ENCODE peak calls at places on chromosome 16, in four cellular contexts. W, O, R and A are unnamed samples.

GRCh38 chr16:51167170-51167710 is 16.2 kb upstream of the SALL1 start:
- DNase-seq in W (no peak), O (no peak), R (no peak), A (no peak)

GRCh38 chr16:82694239-82694874 is 67.6 kb downstream of the CDH13 start:
- DNase-seq in W (peak; percentile 69), O (no peak), R (no peak), A (no peak)

GRCh38 chr16:57111420-57111819 is 19.0 kb downstream of the CPNE2 start:
- DNase-seq in W (no peak), O (no peak), R (no peak), A (no peak)

GRCh38 chr16:24731722-24732419 is 2.4 kb downstream of the TNRC6A start:
- DNase-seq in W (no peak), O (no peak), R (peak; percentile 55), A (peak; percentile 71)

GRCh38 chr16:66512589-66513404 is 37.1 kb downstream of the TK2 start:
- DNase-seq in W (peak; percentile 64), O (no peak), R (no peak), A (no peak)

GRCh38 chr16:11050954-11051353 is 106.6 kb downstream of the CLEC16A start:
- DNase-seq in W (no peak), O (no peak), R (no peak), A (no peak)

GRCh38 chr16:54542805-54543504 is 256.4 kb upstream of the IRX3 start:
- DNase-seq in W (no peak), O (no peak), R (no peak), A (no peak)

GRCh38 chr16:84132527-84133285 is 12.3 kb downstream of the HSDL1 start:
- DNase-seq in W (no peak), O (no peak), R (no peak), A (no peak)

GRCh38 chr16:35174006-35174405 is 1714.6 kb downstream of the TP53TG3F start:
- DNase-seq in W (no peak), O (no peak), R (no peak), A (peak; percentile 41)

GRCh38 chr16:17106243-17106791 is 364.4 kb downstream of the XYLT1 start:
- DNase-seq in W (no peak), O (no peak), R (no peak), A (no peak)

GRCh38 chr16:70696952-70697600 is 11.2 kb upstream of the MTSS2 start:
- DNase-seq in W (no peak), O (no peak), R (no peak), A (no peak)

GRCh38 chr16:17544785-17545184 is 74.0 kb upstream of the XYLT1 start:
- DNase-seq in W (no peak), O (peak; percentile 7), R (no peak), A (no peak)

GRCh38 chr16:31354394-31355291 is at the start of gene ITGAX:
- DNase-seq in W (peak; percentile 46), O (peak; percentile 53), R (peak; percentile 54), A (peak; percentile 77)

GRCh38 chr16:87806246-87806607 is 40.4 kb upstream of the KLHDC4 start:
- DNase-seq in W (peak; percentile 54), O (no peak), R (no peak), A (no peak)

GRCh38 chr16:66387817-66388332 is 21.4 kb downstream of the CDH5 start:
- DNase-seq in W (no peak), O (no peak), R (no peak), A (no peak)

GRCh38 chr16:75660321-75660720 is 12.7 kb downstream of the TERF2IP start:
- DNase-seq in W (no peak), O (no peak), R (no peak), A (no peak)

GRCh38 chr16:57575468-57576277 is 33.2 kb downstream of the ADGRG5 start:
- DNase-seq in W (no peak), O (no peak), R (no peak), A (peak; percentile 54)

GRCh38 chr16:83354015-83354414 is 453.8 kb upstream of the HSBP1 start:
- DNase-seq in W (no peak), O (no peak), R (peak; percentile 23), A (no peak)

GRCh38 chr16:30785126-30786106 is 1.6 kb downstream of the ZNF629 start:
- DNase-seq in W (peak; percentile 29), O (no peak), R (no peak), A (no peak)

GRCh38 chr16:55907661-55908060 is 32.5 kb upstream of the CES5A start:
- DNase-seq in W (no peak), O (no peak), R (no peak), A (no peak)

GRCh38 chr16:67185003-67185865 is 1.5 kb upstream of the MATCAP1 start:
- DNase-seq in W (peak; percentile 96), O (peak; percentile 95), R (peak; percentile 93), A (peak; percentile 97)

GRCh38 chr16:83955218-83956130 is 2.4 kb downstream of the OSGIN1 start:
- DNase-seq in W (peak; percentile 57), O (peak; percentile 22), R (peak; percentile 34), A (peak; percentile 69)

GRCh38 chr16:77336637-77337036 is 98.2 kb downstream of the ADAMTS18 start:
- DNase-seq in W (peak; percentile 2), O (no peak), R (no peak), A (no peak)

GRCh38 chr16:15539197-15539596 is 103.8 kb downstream of the MARF1 start:
- DNase-seq in W (no peak), O (no peak), R (no peak), A (no peak)

GRCh38 chr16:66622863-66623262 is 18.4 kb downstream of the CMTM3 start:
- DNase-seq in W (no peak), O (no peak), R (no peak), A (no peak)

GRCh38 chr16:49600541-49600940 is 226.9 kb downstream of the C16orf78 start:
- DNase-seq in W (no peak), O (no peak), R (no peak), A (no peak)

GRCh38 chr16:22195695-22196558 is 10.2 kb upstream of the EEF2K start:
- DNase-seq in W (peak; percentile 91), O (peak; percentile 95), R (peak; percentile 89), A (peak; percentile 95)

GRCh38 chr16:75244225-75244792 is 7.1 kb downstream of the BCAR1 start:
- DNase-seq in W (peak; percentile 70), O (peak; percentile 47), R (no peak), A (peak; percentile 89)

GRCh38 chr16:50395763-50396710 is 27.2 kb upstream of the BRD7 start:
- DNase-seq in W (no peak), O (no peak), R (no peak), A (no peak)

GRCh38 chr16:68704232-68704867 is 32.7 kb upstream of the CDH1 start:
- DNase-seq in W (peak; percentile 76), O (peak; percentile 60), R (peak; percentile 45), A (peak; percentile 91)

GRCh38 chr16:30660424-30661251 is 2.4 kb downstream of the FBRS start:
- DNase-seq in W (peak; percentile 50), O (no peak), R (no peak), A (peak; percentile 63)

GRCh38 chr16:83899272-83899897 is 470 bp downstream of the MLYCD start:
- DNase-seq in W (peak; percentile 82), O (no peak), R (peak; percentile 49), A (peak; percentile 87)

GRCh38 chr16:67555795-67556212 is 6.5 kb upstream of the CTCF start:
- DNase-seq in W (peak; percentile 74), O (no peak), R (no peak), A (no peak)

GRCh38 chr16:27179500-27180072 is 23.7 kb upstream of the KDM8 start:
- DNase-seq in W (peak; percentile 79), O (peak; percentile 91), R (peak; percentile 89), A (peak; percentile 92)

GRCh38 chr16:82580293-82580900 is 46.4 kb upstream of the CDH13 start:
- DNase-seq in W (peak; percentile 42), O (no peak), R (no peak), A (no peak)

GRCh38 chr16:88811850-88812736 is at the start of gene APRT:
- DNase-seq in W (peak; percentile 96), O (peak; percentile 88), R (peak; percentile 94), A (peak; percentile 98)

GRCh38 chr16:88810166-88810867 is 1.4 kb downstream of the APRT start:
- DNase-seq in W (peak; percentile 45), O (no peak), R (no peak), A (no peak)

GRCh38 chr16:88809676-88810165 is 2.0 kb downstream of the APRT start:
- DNase-seq in W (no peak), O (no peak), R (no peak), A (no peak)

GRCh38 chr16:88810868-88811599 is 694 bp downstream of the APRT start:
- DNase-seq in W (peak; percentile 89), O (peak; percentile 70), R (peak; percentile 79), A (peak; percentile 95)

DNA sequence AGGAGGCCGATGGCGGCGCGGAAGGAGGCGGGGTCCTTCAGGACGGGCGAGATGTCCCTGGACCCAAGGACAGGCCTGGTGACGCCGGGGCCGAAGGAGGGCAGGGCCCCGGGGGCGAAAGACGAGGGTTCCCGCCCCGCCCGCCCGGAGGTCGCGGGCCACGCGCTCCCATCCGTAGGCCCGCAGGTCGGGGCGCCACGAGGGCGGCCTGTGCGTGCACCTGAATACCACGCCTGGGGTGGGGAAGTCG is 203 bp downstream of the APRT start:
- DNase-seq in W (no peak), O (no peak), R (no peak), A (no peak)
- H3K27ac ChIP-seq in W (peak overlapping the region; percentile 83), O (peak overlapping the region; percentile 95), R (peak overlapping the region; percentile 97), A (peak overlapping the region; percentile 83)

GRCh38 chr16:88920618-88921602 is 54.5 kb upstream of the PABPN1L start:
- DNase-seq in W (peak; percentile 84), O (peak; percentile 52), R (peak; percentile 85), A (no peak)
- H3K27ac ChIP-seq in W (no peak overlapping the region), O (peak overlapping the region; percentile 47), R (peak overlapping the region; percentile 90), A (no peak overlapping the region)

DNA sequence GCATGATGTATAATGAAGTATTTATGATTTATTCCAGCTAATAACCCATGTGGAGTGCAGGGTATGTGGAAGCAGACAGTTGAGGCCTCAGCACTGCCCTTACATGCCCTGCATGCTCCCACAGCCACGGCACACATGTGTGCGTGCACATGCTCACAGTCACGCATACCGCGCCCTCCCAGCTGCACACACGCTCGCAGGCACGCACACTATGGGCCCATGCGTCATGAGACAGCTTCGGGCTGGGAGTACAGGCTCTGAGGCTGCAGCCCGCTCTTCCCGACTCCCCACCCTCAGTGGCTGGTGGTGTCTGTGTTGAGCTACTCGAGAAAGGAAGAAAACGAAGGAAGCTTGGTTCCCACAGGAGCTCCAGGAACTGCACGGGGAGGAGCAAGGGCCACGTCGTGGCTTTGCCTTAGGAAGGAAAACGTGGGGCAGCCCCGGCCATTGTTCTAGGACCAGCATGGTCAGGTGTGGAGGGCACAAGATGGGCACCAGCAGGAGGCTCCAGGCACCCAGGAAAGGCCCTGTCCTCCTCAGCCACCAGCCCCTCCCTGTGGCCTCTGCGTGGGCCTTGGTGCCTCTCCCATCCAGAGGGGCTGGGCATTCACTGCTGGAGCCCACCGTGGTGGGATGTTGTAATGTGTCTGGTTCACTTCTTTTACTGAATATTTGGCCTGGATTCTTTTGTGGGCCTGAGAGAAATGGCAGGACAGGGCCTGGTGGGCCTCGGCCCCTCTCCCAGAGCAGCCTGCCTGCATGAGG is 27.5 kb upstream of the CDH15 start:
- DNase-seq in W (no peak), O (no peak), R (no peak), A (peak; percentile 57)
- H3K27ac ChIP-seq in W (no peak overlapping the region), O (no peak overlapping the region), R (no peak overlapping the region), A (no peak overlapping the region)

DNA sequence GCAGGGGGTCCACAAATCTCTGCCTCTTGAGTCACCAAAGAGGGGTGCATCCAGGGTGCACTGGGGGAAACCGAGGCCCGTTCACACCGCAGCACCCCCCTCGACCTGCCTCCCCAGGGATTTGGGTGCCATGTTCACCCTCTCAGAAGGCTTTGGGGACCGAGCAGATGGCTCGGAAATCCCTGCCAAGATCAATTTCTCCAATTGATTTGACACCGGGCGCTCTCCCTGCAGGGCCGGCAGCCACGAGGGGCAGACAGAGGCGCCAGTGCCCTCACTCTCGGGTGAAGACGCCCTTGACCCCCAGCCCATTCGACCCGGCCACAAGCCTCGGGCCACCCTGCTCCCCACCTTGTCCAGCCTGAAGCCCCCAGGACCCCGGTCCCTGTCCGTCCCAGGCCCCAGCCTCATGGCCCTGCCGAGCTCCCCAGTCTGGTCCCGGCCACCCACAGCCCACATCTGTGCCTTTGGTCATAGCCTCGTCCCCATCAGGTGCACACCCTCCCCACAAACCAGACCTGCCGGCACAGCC is 9.3 kb downstream of the SSTR5 start:
- DNase-seq in W (no peak), O (no peak), R (no peak), A (no peak)
- H3K27ac ChIP-seq in W (no peak overlapping the region), O (no peak overlapping the region), R (no peak overlapping the region), A (no peak overlapping the region)